ENCODE peak calls at places on chromosomes 12 and 14, in four cellular contexts. H, B, Y and D are unnamed samples.
A peak's percentile ranks its signal among the peaks of the same experiment; 100 is the strongest.

GRCh38 chr12:46209914-46210834 is 58.7 kb downstream of the SLC38A1 start:
- DNase-seq in H (no peak), B (no peak), Y (peak; percentile 62), D (no peak)

GRCh38 chr14:73526036-73526984 is 10.6 kb upstream of the ACOT1 start:
- DNase-seq in H (no peak), B (no peak), Y (no peak), D (no peak)

GRCh38 chr12:96233941-96234461 is 39.8 kb downstream of the ELK3 start:
- DNase-seq in H (peak; percentile 96), B (no peak), Y (no peak), D (peak; percentile 85)

GRCh38 chr12:104975621-104976343 is 10.3 kb upstream of the NOPCHAP1 start:
- DNase-seq in H (no peak), B (no peak), Y (no peak), D (no peak)

GRCh38 chr12:15601210-15601800 is 187.9 kb downstream of the EPS8 start:
- DNase-seq in H (no peak), B (no peak), Y (no peak), D (no peak)

GRCh38 chr14:99067141-99067920 is 204.7 kb downstream of the BCL11B start:
- DNase-seq in H (no peak), B (no peak), Y (no peak), D (no peak)

GRCh38 chr14:61565836-61566536 is 129.3 kb upstream of the HIF1A start:
- DNase-seq in H (no peak), B (no peak), Y (no peak), D (no peak)

GRCh38 chr14:104103061-104104005 is 17.8 kb downstream of the ASPG start:
- DNase-seq in H (peak; percentile 19), B (peak; percentile 51), Y (no peak), D (no peak)

GRCh38 chr14:75824328-75824727 is 157.5 kb downstream of the TGFB3 start:
- DNase-seq in H (no peak), B (no peak), Y (no peak), D (no peak)